ENCODE peak calls at places on chromosomes 1 and 21, in nine cellular contexts. W is SK-N-SH, O is neuronal stem cell, M is GM23248, E is fibroblast of lung, C is K562, F is adipocyte, R is mammary epithelial cell, L is IMR-90. A is an unnamed sample.

GRCh38 chr1:180352021-180352420 is 122.0 kb downstream of the LHX4 start:
- DNase-seq in W (no peak), O (no peak), M (no peak), E (no peak), C (no peak), F (no peak), R (no peak), L (no peak), A (no peak)

GRCh38 chr1:43445618-43446387 is 7.9 kb downstream of the HYI start:
- DNase-seq in W (no peak), O (no peak), M (no peak), E (no peak), C (no peak), F (no peak), R (no peak), L (peak), A (peak)

GRCh38 chr1:84027368-84027767 is 28.4 kb upstream of the TTLL7 start:
- DNase-seq in W (no peak), O (no peak), M (no peak), E (no peak), C (no peak), F (no peak), R (no peak), L (no peak), A (no peak)

GRCh38 chr1:44655609-44656008 is 18.7 kb downstream of the TMEM53 start:
- DNase-seq in W (peak), O (no peak), M (peak), E (no peak), C (peak), F (peak), R (no peak), L (no peak), A (peak)

GRCh38 chr1:197688233-197688632 is 87.0 kb downstream of the DENND1B start:
- DNase-seq in W (no peak), O (no peak), M (no peak), E (no peak), C (no peak), F (no peak), R (no peak), L (no peak), A (no peak)

GRCh38 chr1:177558372-177558771 is 387.6 kb downstream of the BRINP2 start:
- DNase-seq in W (no peak), O (no peak), M (no peak), E (no peak), C (no peak), F (no peak), R (no peak), L (no peak), A (no peak)

GRCh38 chr1:155834296-155834926 is 22.6 kb downstream of the GON4L start:
- DNase-seq in W (peak), O (peak), M (peak), E (peak), C (peak), F (peak), R (peak), L (peak), A (peak)

GRCh38 chr1:208201241-208201640 is 42.9 kb downstream of the PLXNA2 start:
- DNase-seq in W (no peak), O (no peak), M (peak), E (peak), C (peak), F (peak), R (peak), L (peak), A (no peak)

GRCh38 chr1:40633563-40634376 is 31.7 kb downstream of the RIMS3 start:
- DNase-seq in W (no peak), O (no peak), M (no peak), E (no peak), C (peak), F (no peak), R (no peak), L (no peak), A (peak)

GRCh38 chr1:170340259-170340658 is 191.7 kb upstream of the GORAB start:
- DNase-seq in W (no peak), O (no peak), M (no peak), E (no peak), C (no peak), F (no peak), R (no peak), L (peak), A (no peak)

GRCh38 chr1:237042892-237043576 is 1.1 kb downstream of the RYR2 start:
- DNase-seq in W (peak), O (peak), M (no peak), E (peak), C (no peak), F (no peak), R (no peak), L (no peak), A (peak)

GRCh38 chr1:236284291-236284711 is 2.5 kb upstream of the ERO1B start:
- DNase-seq in W (no peak), O (peak), M (no peak), E (no peak), C (no peak), F (no peak), R (no peak), L (no peak), A (no peak)

GRCh38 chr1:183702087-183702812 is 49.1 kb upstream of the APOBEC4 start:
- DNase-seq in W (no peak), O (no peak), M (peak), E (no peak), C (no peak), F (no peak), R (peak), L (peak), A (no peak)

GRCh38 chr21:34602061-34602460 is 12.9 kb downstream of the RCAN1 start:
- DNase-seq in W (no peak), O (no peak), M (no peak), E (no peak), C (no peak), F (no peak), R (no peak), L (no peak), A (peak)

GRCh38 chr1:181317261-181317924 is 165.9 kb upstream of the CACNA1E start:
- DNase-seq in W (no peak), O (no peak), M (peak), E (no peak), C (no peak), F (no peak), R (no peak), L (no peak), A (peak)

GRCh38 chr1:224168859-224169380 is 14.1 kb upstream of the DEGS1 start:
- DNase-seq in W (no peak), O (no peak), M (peak), E (peak), C (no peak), F (peak), R (no peak), L (peak), A (no peak)

GRCh38 chr21:37208741-37209225 is 58.4 kb downstream of the VPS26C start:
- DNase-seq in W (no peak), O (no peak), M (no peak), E (no peak), C (no peak), F (no peak), R (no peak), L (no peak), A (no peak)

GRCh38 chr1:171852273-171852672 is 11.0 kb downstream of the DNM3 start:
- DNase-seq in W (no peak), O (no peak), M (peak), E (peak), C (no peak), F (peak), R (peak), L (peak), A (no peak)

GRCh38 chr1:30447701-30448100 is 275.7 kb downstream of the MATN1 start:
- DNase-seq in W (no peak), O (no peak), M (no peak), E (no peak), C (no peak), F (no peak), R (no peak), L (no peak), A (peak)

GRCh38 chr21:34815831-34816700 is 147.3 kb downstream of the CLIC6 start:
- DNase-seq in W (no peak), O (no peak), M (no peak), E (no peak), C (no peak), F (no peak), R (no peak), L (peak), A (no peak)

GRCh38 chr1:150537732-150538684 is 11.2 kb upstream of the ADAMTSL4 start:
- DNase-seq in W (no peak), O (no peak), M (peak), E (no peak), C (peak), F (peak), R (peak), L (peak), A (peak)

GRCh38 chr21:25385912-25386474 is 221.3 kb downstream of the MRPL39 start:
- DNase-seq in W (peak), O (peak), M (peak), E (peak), C (peak), F (peak), R (peak), L (peak), A (peak)

GRCh38 chr1:206050655-206051235 is 2.2 kb upstream of the RHEX start:
- DNase-seq in W (no peak), O (no peak), M (no peak), E (no peak), C (no peak), F (no peak), R (peak), L (peak), A (no peak)

GRCh38 chr1:115142616-115143015 is 53.3 kb upstream of the TSPAN2 start:
- DNase-seq in W (no peak), O (no peak), M (no peak), E (peak), C (no peak), F (peak), R (no peak), L (peak), A (no peak)

GRCh38 chr1:93522721-93523120 is 74.8 kb downstream of the FNBP1L start:
- DNase-seq in W (no peak), O (no peak), M (no peak), E (no peak), C (no peak), F (no peak), R (no peak), L (no peak), A (no peak)

GRCh38 chr1:12556368-12556930 is 61.6 kb downstream of the DHRS3 start:
- DNase-seq in W (no peak), O (no peak), M (peak), E (peak), C (no peak), F (peak), R (no peak), L (peak), A (peak)

DNA sequence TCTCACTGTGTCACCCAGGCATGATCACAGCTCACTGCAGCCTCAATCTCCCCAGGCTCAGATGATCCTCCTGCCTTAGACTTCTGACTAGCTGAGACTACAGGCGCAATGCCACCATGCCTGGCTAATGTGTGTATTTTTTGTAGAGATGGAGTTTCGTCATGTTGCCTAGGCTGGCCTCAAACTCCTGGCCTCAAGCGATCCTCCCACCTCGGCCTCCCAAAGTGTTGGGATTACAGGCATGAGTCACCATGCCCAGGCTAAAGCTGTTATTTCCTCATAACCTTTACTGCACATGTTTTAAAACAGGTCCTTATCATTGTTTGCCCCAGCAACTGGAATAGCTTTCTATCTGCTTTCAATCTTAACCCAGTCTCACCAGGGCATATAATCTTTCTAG is 2.9 kb downstream of the SARS1 start:
- DNase-seq in W (no peak), O (no peak), M (no peak), E (no peak), C (peak), F (no peak), R (no peak), L (no peak), A (no peak)
- H3K4me3 ChIP-seq in W (no peak), O (no peak), M (peak), E (peak), C (no peak), F (peak), R (no peak), L (no peak), A (no peak)

GRCh38 chr1:67627336-67627735 is 57.7 kb upstream of the GADD45A start:
- DNase-seq in W (no peak), O (no peak), M (no peak), E (no peak), C (no peak), F (no peak), R (peak), L (no peak), A (no peak)

GRCh38 chr1:67629370-67630075 is 55.5 kb upstream of the GADD45A start:
- DNase-seq in W (no peak), O (no peak), M (peak), E (no peak), C (no peak), F (peak), R (peak), L (no peak), A (no peak)

GRCh38 chr1:67626090-67626489 is 58.9 kb upstream of the GADD45A start:
- DNase-seq in W (no peak), O (no peak), M (no peak), E (no peak), C (no peak), F (no peak), R (no peak), L (no peak), A (no peak)

GRCh38 chr1:67626495-67627235 is 58.3 kb upstream of the GADD45A start:
- DNase-seq in W (no peak), O (no peak), M (peak), E (peak), C (no peak), F (peak), R (peak), L (peak), A (no peak)

GRCh38 chr1:67627906-67628305 is 57.1 kb upstream of the GADD45A start:
- DNase-seq in W (no peak), O (no peak), M (no peak), E (no peak), C (no peak), F (no peak), R (peak), L (no peak), A (no peak)
- H3K9ac ChIP-seq in W (no peak), O (no peak), M (no peak), E (no peak), C (no peak), F (no peak), R (peak), L (no peak), A (no peak)

GRCh38 chr1:117453958-117454357 is 86.7 kb downstream of the MAN1A2 start:
- DNase-seq in W (no peak), O (no peak), M (no peak), E (no peak), C (no peak), F (no peak), R (no peak), L (no peak), A (no peak)
- H3K4me3 ChIP-seq in W (no peak), O (no peak), M (no peak), E (no peak), C (no peak), F (no peak), R (no peak), L (no peak), A (no peak)

DNA sequence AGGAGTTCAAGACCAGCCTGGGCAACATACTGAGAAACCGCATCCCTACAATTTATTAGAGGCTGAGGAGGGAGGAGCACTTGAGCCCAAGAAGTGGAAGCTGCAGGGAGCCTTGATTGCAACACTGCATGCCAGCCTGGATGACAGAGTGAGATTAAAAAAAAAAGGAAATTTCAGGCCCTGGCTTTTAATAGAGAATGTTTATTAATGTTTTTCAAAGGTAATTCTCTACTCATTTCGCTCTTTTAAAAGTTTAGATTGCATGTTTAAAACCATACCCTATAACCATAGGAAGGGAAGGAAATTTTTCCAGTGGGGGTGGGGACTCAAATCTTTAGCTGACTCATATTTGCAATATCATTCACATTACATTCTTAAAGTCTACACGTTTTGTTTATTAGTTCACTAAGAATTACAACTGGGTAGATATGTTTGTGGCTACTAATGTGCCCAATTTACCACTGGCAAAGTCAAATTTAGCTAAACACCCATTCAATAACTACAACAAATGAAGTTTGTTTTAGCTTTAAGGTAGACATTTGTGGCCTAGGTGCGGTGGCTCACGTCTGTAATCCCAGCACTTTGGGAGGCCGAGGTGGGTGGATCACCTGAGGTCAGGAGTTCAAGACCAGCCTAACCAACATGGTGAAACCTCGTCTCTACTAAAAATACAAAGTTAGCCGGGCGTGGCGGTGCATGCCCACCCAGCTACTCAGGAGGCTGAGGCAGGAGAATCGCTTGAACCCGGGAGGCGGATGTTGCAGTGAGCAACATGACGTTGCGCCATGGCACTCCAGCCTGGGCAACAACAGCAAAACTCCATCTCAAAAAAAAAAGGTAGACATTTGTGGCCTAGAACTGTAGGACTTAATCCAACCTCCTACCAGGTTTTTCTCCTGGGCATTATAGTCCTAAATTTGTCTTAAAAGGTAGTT is 5.0 kb downstream of the KDM5B start:
- DNase-seq in W (no peak), O (no peak), M (peak), E (peak), C (peak), F (peak), R (peak), L (peak), A (no peak)
- H3K9ac ChIP-seq in W (no peak), O (no peak), M (peak), E (no peak), C (peak), F (peak), R (no peak), L (no peak), A (no peak)

DNA sequence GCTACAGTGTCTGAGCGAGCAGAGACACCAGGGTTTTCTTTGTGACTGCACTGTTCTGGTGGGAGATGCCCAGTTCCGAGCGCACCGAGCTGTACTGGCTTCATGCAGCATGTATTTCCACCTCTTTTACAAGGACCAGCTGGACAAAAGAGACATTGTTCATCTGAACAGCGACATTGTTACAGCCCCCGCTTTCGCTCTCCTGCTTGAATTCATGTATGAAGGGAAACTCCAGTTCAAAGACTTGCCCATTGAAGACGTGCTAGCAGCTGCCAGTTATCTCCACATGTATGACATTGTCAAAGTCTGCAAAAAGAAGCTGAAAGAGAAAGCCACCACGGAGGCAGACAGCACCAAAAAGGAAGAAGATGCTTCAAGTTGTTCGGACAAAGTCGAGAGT is 2.7 kb downstream of the ZBTB18 start:
- DNase-seq in W (no peak), O (no peak), M (no peak), E (no peak), C (no peak), F (no peak), R (no peak), L (no peak), A (no peak)
- H3K4me3 ChIP-seq in W (no peak), O (peak), M (no peak), E (no peak), C (no peak), F (no peak), R (no peak), L (no peak), A (peak)

GRCh38 chr21:41861987-41862386 is 17.2 kb downstream of the PRDM15 start:
- DNase-seq in W (no peak), O (no peak), M (no peak), E (no peak), C (no peak), F (no peak), R (no peak), L (no peak), A (peak)

GRCh38 chr21:41858466-41859296 is 20.5 kb downstream of the PRDM15 start:
- DNase-seq in W (no peak), O (no peak), M (no peak), E (no peak), C (no peak), F (no peak), R (no peak), L (no peak), A (no peak)

GRCh38 chr21:41859297-41859980 is 19.7 kb downstream of the PRDM15 start:
- DNase-seq in W (no peak), O (no peak), M (no peak), E (no peak), C (no peak), F (no peak), R (no peak), L (no peak), A (no peak)

GRCh38 chr21:41863439-41863740 is 15.8 kb downstream of the PRDM15 start:
- DNase-seq in W (no peak), O (no peak), M (no peak), E (no peak), C (no peak), F (no peak), R (no peak), L (no peak), A (no peak)

GRCh38 chr21:41861255-41861654 is 17.9 kb downstream of the PRDM15 start:
- DNase-seq in W (no peak), O (no peak), M (no peak), E (no peak), C (no peak), F (no peak), R (no peak), L (no peak), A (no peak)
- H3K9ac ChIP-seq in W (no peak), O (no peak), M (no peak), E (no peak), C (no peak), F (no peak), R (no peak), L (no peak), A (no peak)

GRCh38 chr1:56137090-56137489 is 442.3 kb downstream of the PLPP3 start:
- DNase-seq in W (no peak), O (no peak), M (no peak), E (no peak), C (no peak), F (peak), R (no peak), L (no peak), A (no peak)
- H3K4me3 ChIP-seq in W (no peak), O (no peak), M (no peak), E (no peak), C (no peak), F (no peak), R (no peak), L (no peak), A (no peak)

GRCh38 chr1:1373051-1373450 is 2.0 kb downstream of the AURKAIP1 start:
- DNase-seq in W (no peak), O (no peak), M (no peak), E (no peak), C (no peak), F (no peak), R (no peak), L (no peak), A (no peak)

GRCh38 chr1:1371354-1371740 is 3.7 kb downstream of the AURKAIP1 start:
- DNase-seq in W (no peak), O (no peak), M (peak), E (no peak), C (no peak), F (no peak), R (no peak), L (no peak), A (no peak)

GRCh38 chr1:1373493-1374067 is 1.4 kb downstream of the AURKAIP1 start:
- DNase-seq in W (no peak), O (no peak), M (no peak), E (no peak), C (no peak), F (no peak), R (no peak), L (no peak), A (no peak)

GRCh38 chr1:1370771-1371300 is 4.2 kb downstream of the AURKAIP1 start:
- DNase-seq in W (no peak), O (no peak), M (no peak), E (no peak), C (no peak), F (no peak), R (no peak), L (no peak), A (no peak)

GRCh38 chr1:1371741-1372711 is 3.0 kb downstream of the AURKAIP1 start:
- DNase-seq in W (peak), O (no peak), M (peak), E (peak), C (peak), F (peak), R (no peak), L (peak), A (peak)
- H3K9ac ChIP-seq in W (no peak), O (no peak), M (peak), E (no peak), C (peak), F (no peak), R (no peak), L (no peak), A (no peak)

GRCh38 chr1:119007672-119008482 is 19.7 kb upstream of the TBX15 start:
- DNase-seq in W (peak), O (peak), M (no peak), E (no peak), C (no peak), F (no peak), R (no peak), L (no peak), A (peak)
- H3K4me3 ChIP-seq in W (no peak), O (no peak), M (peak), E (no peak), C (no peak), F (peak), R (no peak), L (no peak), A (peak)